ENCODE peak calls at places on chromosomes 2 and 18, in six cellular contexts. K, X, Z, H, B and R are unnamed samples. For H3K4me1, the result is how much of the 10 kb centered on the place peaks cover.

GRCh38 chr2:117085719-117086118 is 728.8 kb upstream of the DDX18 start:
- DNase-seq in B (no peak), H (no peak), X (no peak), K (no peak), Z (no peak), R (no peak)

GRCh38 chr2:68753318-68753717 is 18.7 kb downstream of the ARHGAP25 start:
- DNase-seq in X (no peak), Z (no peak), B (no peak), H (no peak), K (no peak), R (no peak)

GRCh38 chr2:98568161-98568956 is 40.0 kb downstream of the COA5 start:
- DNase-seq in X (peak), K (no peak), B (no peak), Z (no peak), H (no peak), R (no peak)

GRCh38 chr2:57902578-57902977 is 144.0 kb upstream of the VRK2 start:
- DNase-seq in K (no peak), X (no peak), Z (no peak), B (no peak), H (no peak), R (no peak)

GRCh38 chr2:42830922-42831574 is 38.7 kb upstream of the HAAO start:
- DNase-seq in K (no peak), X (no peak), H (no peak), Z (no peak), B (no peak), R (no peak)

GRCh38 chr18:58896268-58896667 is 31.6 kb downstream of the ZNF532 start:
- DNase-seq in X (no peak), Z (no peak), H (no peak), B (no peak), K (no peak), R (no peak)

GRCh38 chr2:188786368-188786781 is 187.8 kb upstream of the COL3A1 start:
- DNase-seq in K (no peak), H (peak), Z (no peak), B (no peak), X (peak), R (no peak)

GRCh38 chr2:72165792-72166191 is 18.1 kb upstream of the CYP26B1 start:
- DNase-seq in B (no peak), Z (peak), X (no peak), H (no peak), K (no peak), R (no peak)

GRCh38 chr2:121707344-121707919 is 29.2 kb downstream of the NIFK start:
- DNase-seq in K (no peak), X (no peak), B (no peak), H (no peak), Z (no peak), R (no peak)

GRCh38 chr2:118240276-118240675 is 152.0 kb downstream of the INSIG2 start:
- DNase-seq in H (no peak), X (no peak), K (no peak), B (no peak), Z (no peak), R (no peak)

GRCh38 chr2:127007652-127008051 is 99.3 kb downstream of the BIN1 start:
- DNase-seq in B (no peak), X (peak), H (no peak), K (no peak), Z (peak), R (no peak)

GRCh38 chr2:148023861-148024260 is 3.0 kb downstream of the MBD5 start:
- DNase-seq in X (no peak), H (no peak), Z (no peak), K (no peak), B (no peak), R (no peak)

GRCh38 chr2:43269074-43269572 is 42.7 kb upstream of the ZFP36L2 start:
- DNase-seq in H (no peak), B (peak), Z (no peak), X (peak), K (peak), R (peak)

GRCh38 chr2:17470855-17471641 is 47.2 kb downstream of the RAD51AP2 start:
- DNase-seq in H (peak), X (peak), K (peak), B (peak), Z (no peak), R (no peak)

GRCh38 chr2:190355968-190356657 is 12.7 kb downstream of the INPP1 start:
- DNase-seq in B (no peak), H (no peak), K (no peak), Z (no peak), X (no peak), R (no peak)

GRCh38 chr2:231670892-231671616 is 37.3 kb upstream of the PTMA start:
- DNase-seq in X (no peak), H (no peak), B (peak), Z (no peak), K (peak), R (peak)

GRCh38 chr18:34795070-34795740 is 85.1 kb downstream of the DTNA start:
- DNase-seq in X (no peak), K (no peak), B (no peak), H (no peak), Z (no peak), R (no peak)

GRCh38 chr2:215919624-215920243 is 93.6 kb downstream of the MREG start:
- DNase-seq in X (no peak), Z (no peak), K (no peak), B (no peak), H (no peak), R (no peak)

GRCh38 chr2:105792561-105792960 is 47.8 kb downstream of the NCK2 start:
- DNase-seq in B (no peak), K (no peak), Z (no peak), X (no peak), H (no peak), R (no peak)

GRCh38 chr2:105790467-105791118 is 45.9 kb downstream of the NCK2 start:
- DNase-seq in B (no peak), H (no peak), Z (peak), K (no peak), X (no peak), R (no peak)

GRCh38 chr2:105793230-105793975 is 48.7 kb downstream of the NCK2 start:
- DNase-seq in X (no peak), H (no peak), B (peak), Z (no peak), K (no peak), R (no peak)

GRCh38 chr2:105789745-105790466 is 45.2 kb downstream of the NCK2 start:
- DNase-seq in Z (no peak), B (no peak), K (no peak), H (no peak), X (peak), R (no peak)

GRCh38 chr2:105791229-105791628 is 46.5 kb downstream of the NCK2 start:
- DNase-seq in X (no peak), Z (no peak), B (no peak), H (no peak), K (no peak), R (no peak)
- H3K4me1 ChIP-seq in X (under half), Z (under half), B (under half), H (under half), K (under half), R (under half)

DNA sequence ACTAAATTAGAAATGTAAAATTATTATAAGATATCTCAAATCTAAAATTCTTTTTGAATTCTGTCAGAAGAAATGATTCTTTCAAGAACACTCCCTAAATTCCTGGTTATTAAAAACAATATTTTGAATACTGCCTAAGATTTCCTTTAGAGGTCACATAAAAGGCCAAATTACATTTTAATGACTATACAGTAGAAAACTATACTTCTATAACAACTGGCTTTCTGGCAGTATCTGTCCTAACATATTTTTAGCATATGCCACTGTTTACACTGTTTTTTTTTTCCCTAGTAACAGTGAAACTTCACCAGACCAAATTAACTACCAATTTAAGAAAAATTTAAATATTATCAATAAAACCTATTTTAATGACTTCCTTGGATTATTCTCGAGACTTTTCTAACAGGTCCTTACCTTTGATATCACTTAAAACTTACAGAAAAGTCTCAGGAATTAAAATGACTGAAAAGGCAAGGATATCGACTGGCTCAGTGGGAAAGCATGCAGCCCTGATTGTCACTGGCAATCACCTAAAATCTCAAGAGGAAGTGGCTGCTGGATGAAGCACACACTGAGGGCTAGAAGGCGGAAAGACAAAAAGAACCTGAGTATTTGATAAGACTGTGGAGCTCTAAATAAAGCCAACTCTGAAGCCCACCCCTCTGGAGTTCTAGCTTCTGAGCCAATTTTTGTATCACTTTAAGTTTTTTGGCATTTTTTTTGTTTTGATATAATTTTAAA is 59.6 kb downstream of the SPIRE1 start:
- DNase-seq in H (no peak), B (no peak), X (peak), K (peak), Z (no peak), R (no peak)
- H3K27ac ChIP-seq in H (no peak), B (no peak), X (peak), K (no peak), Z (peak), R (no peak)

GRCh38 chr2:236576978-236577377 is 7.4 kb downstream of the ACKR3 start:
- DNase-seq in K (no peak), Z (no peak), X (no peak), H (no peak), B (no peak), R (no peak)
- H3K9ac ChIP-seq in K (no peak), Z (no peak), X (no peak), H (no peak), B (peak), R (no peak)

DNA sequence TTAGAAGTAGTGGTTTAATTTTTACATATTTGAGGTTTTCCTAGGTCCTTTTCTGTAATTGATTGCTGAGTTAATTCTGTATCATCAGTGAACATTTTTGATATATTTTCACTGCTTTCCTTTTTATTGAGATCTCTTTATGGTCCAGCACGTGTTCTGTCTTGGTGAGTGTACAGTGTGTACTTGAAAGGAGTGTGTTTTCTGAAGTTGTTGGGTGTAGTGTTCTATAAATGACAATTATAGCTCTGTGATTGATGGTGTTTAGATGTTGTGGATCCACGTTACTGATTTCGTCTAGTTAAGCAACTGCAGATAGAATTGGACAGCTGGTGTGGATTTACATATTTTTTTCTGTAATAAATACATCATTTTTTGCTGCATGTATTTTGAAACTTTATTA is 32.7 kb downstream of the AGFG1 start:
- DNase-seq in K (no peak), Z (no peak), B (no peak), X (no peak), H (no peak), R (no peak)
- H3K4me1 ChIP-seq in K (under half), Z (under half), B (under half), X (under half), H (half or more), R (under half)

DNA sequence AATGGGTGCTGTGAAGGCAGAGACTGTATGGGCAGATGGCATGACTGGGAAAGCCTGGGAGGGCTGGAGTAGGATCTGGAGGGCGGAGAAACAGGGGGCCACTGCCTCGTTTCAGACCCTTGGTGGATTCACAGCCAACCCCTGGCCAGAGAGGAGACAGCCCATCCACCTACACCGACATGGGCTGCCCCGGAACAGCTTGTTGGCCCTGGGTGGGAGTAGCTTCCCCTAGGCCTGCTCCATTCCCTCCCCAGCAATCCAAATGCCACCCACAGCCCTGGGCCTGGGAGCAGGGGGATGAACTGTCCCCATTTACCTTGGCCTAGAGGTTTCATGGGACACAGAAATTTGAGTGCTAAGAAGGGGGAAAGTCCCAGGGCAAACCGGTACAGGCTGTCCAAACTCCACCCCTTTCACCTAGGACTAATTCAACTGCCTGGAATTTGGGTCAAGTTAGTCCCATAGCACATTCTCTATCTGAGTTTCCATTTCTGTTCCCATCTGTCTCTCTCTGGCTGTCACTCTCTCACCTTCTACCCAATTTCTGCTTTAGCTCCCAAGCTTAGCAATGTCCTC is 37.0 kb downstream of the LBH start:
- DNase-seq in Z (no peak), X (no peak), B (peak), H (no peak), K (no peak), R (no peak)
- H3K27ac ChIP-seq in Z (no peak), X (no peak), B (no peak), H (no peak), K (no peak), R (no peak)

DNA sequence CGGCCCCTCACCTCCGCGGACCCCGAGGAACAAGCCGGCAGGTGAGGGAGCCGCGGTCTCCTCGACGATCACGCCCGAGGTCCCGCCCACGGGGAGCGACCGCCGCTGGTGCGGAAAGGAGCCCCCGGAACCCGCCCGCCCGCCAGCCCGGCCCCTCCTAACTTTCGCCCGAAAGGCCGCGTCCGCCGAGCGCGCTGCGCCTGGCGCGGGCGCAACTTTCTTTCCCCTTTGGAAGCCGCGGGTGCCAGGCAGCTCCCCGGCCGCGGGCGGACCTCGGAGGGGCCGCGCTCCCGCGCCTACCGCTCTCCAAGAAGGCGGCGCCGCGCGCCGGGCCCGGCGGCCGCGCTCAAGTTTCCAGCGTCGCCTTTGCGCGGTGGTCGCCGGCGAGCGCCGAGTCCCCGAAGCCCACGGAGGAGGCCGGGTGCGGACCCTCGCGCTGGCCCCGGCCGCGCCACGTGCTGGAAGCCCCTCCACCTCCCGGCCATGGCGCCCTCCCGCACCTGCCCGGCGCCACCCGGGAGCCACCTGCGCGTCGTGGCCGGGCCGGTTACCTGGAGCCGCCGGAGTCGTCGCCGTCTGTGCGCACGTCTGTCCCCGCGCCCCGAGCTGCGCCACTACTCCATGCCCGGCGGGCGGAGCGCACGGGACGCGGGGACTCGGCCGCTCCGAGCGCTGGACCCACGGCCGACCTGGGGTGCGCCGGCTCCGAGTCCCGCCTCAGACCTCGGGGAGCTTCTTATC is at the start of gene ALKAL2:
- DNase-seq in B (peak), X (no peak), Z (no peak), H (no peak), K (peak), R (peak)
- H3K9ac ChIP-seq in B (peak), X (no peak), Z (no peak), H (no peak), K (no peak), R (no peak)

GRCh38 chr2:102797486-102797885 is 35.7 kb downstream of the TMEM182 start:
- DNase-seq in X (no peak), K (no peak), H (no peak), B (no peak), Z (no peak), R (no peak)

GRCh38 chr2:102798181-102798580 is 36.4 kb downstream of the TMEM182 start:
- DNase-seq in B (no peak), Z (no peak), H (no peak), X (no peak), K (no peak), R (no peak)

GRCh38 chr2:102792538-102793208 is 30.8 kb downstream of the TMEM182 start:
- DNase-seq in Z (no peak), H (no peak), B (peak), K (peak), X (no peak), R (no peak)

GRCh38 chr2:102795641-102796040 is 33.8 kb downstream of the TMEM182 start:
- DNase-seq in Z (no peak), X (no peak), B (no peak), H (no peak), K (no peak), R (no peak)

GRCh38 chr2:102796337-102796736 is 34.5 kb downstream of the TMEM182 start:
- DNase-seq in B (no peak), X (no peak), Z (no peak), H (no peak), K (no peak), R (no peak)
- H3K4me1 ChIP-seq in B (under half), X (under half), Z (under half), H (under half), K (under half), R (under half)

DNA sequence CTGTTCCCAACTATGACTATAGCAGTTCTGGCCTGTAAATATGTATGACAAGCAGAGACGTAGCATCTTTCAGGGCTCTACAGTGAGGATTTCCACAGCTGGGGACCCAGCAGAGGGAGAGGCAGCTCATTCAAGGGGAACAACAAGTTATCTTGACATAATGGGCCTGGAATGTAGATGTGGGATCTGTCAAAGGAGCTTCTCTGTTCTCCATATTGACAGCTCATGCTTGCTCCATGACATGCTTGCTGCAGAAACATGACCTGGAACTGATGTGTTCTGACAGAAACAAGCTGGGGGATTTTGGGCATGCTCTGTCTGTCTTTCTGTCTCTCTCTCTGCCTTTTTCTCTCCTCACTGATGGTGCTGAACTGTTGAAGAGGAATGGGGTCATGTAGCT is 79.6 kb downstream of the MMADHC start:
- DNase-seq in K (no peak), B (no peak), Z (peak), X (no peak), H (no peak), R (no peak)
- H3K27ac ChIP-seq in K (no peak), B (no peak), Z (no peak), X (no peak), H (no peak), R (no peak)